ENCODE peak calls at places on chromosomes 4 and X, in ten cellular contexts. S is fibroblast of villous mesenchyme; U is mammary epithelial cell; O is sigmoid colon; X is neural progenitor cell; W is WERI-Rb-1; A is pancreas; H is fibroblast of pulmonary artery; L is CD4-positive, alpha-beta T cell; R is uterus. P is an unnamed sample.

GRCh38 chr4:185396724-185397402 is at the start of gene ANKRD37:
- DNase-seq in S (no peak), U (peak; percentile 76), O (no peak), X (no peak), W (no peak), A (peak; percentile 93), H (peak; percentile 53), L (no peak), R (no peak), P (no peak)

GRCh38 chr4:80321341-80321740 is 14.2 kb upstream of the CFAP299 start:
- DNase-seq in S (no peak), U (no peak), O (no peak), X (no peak), W (no peak), A (no peak), H (no peak), L (no peak), R (no peak), P (no peak)

GRCh38 chr4:145820407-145820806 is 118.2 kb downstream of the ZNF827 start:
- DNase-seq in S (no peak), U (no peak), O (no peak), X (no peak), W (no peak), A (no peak), H (no peak), L (no peak), R (no peak), P (no peak)

GRCh38 chr4:55931833-55932232 is 16.9 kb upstream of the CEP135 start:
- DNase-seq in S (peak; percentile 85), U (no peak), O (no peak), X (no peak), W (no peak), A (no peak), H (peak; percentile 42), L (no peak), R (no peak), P (no peak)

GRCh38 chr4:56907009-56907408 is 691 bp upstream of the REST start:
- DNase-seq in S (no peak), U (no peak), O (no peak), X (peak; percentile 32), W (peak; percentile 16), A (no peak), H (no peak), L (no peak), R (peak; percentile 17), P (peak; percentile 33)

GRCh38 chr4:43619219-43619618 is 726.7 kb downstream of the GRXCR1 start:
- DNase-seq in S (no peak), U (no peak), O (no peak), X (no peak), W (no peak), A (no peak), H (no peak), L (no peak), R (no peak), P (no peak)

GRCh38 chrX:115679460-115679859 is 118.5 kb downstream of the PLS3 start:
- DNase-seq in S (peak; percentile 34), U (peak; percentile 6), O (no peak), X (peak; percentile 54), W (no peak), A (no peak), H (peak; percentile 53), L (no peak), R (no peak), P (no peak)

GRCh38 chr4:4673070-4673469 is 131.2 kb upstream of the STX18 start:
- DNase-seq in S (peak; percentile 81), U (no peak), O (peak; percentile 45), X (peak; percentile 87), W (peak; percentile 74), A (no peak), H (peak; percentile 44), L (no peak), R (peak; percentile 24), P (no peak)

GRCh38 chr4:86329431-86329830 is 30.4 kb downstream of the MAPK10 start:
- DNase-seq in S (no peak), U (no peak), O (no peak), X (no peak), W (no peak), A (no peak), H (no peak), L (no peak), R (no peak), P (no peak)

GRCh38 chrX:107701493-107702121 is 73.3 kb downstream of the PRPS1 start:
- DNase-seq in S (no peak), U (no peak), O (peak; percentile 57), X (no peak), W (no peak), A (no peak), H (no peak), L (no peak), R (peak; percentile 11), P (no peak)

GRCh38 chr4:152633118-152633517 is 46.7 kb downstream of the TMEM154 start:
- DNase-seq in S (no peak), U (peak; percentile 52), O (no peak), X (no peak), W (no peak), A (no peak), H (no peak), L (no peak), R (no peak), P (no peak)

GRCh38 chr4:38385286-38386010 is 278.6 kb upstream of the KLF3 start:
- DNase-seq in S (no peak), U (peak; percentile 14), O (no peak), X (peak; percentile 34), W (no peak), A (no peak), H (no peak), L (no peak), R (no peak), P (no peak)

GRCh38 chr4:56613101-56613862 is 67.8 kb downstream of the HOPX start:
- DNase-seq in S (peak; percentile 69), U (peak; percentile 72), O (no peak), X (no peak), W (no peak), A (no peak), H (peak; percentile 63), L (no peak), R (no peak), P (no peak)

GRCh38 chr4:173492315-173492714 is 37.7 kb downstream of the HAND2 start:
- DNase-seq in S (no peak), U (no peak), O (no peak), X (no peak), W (no peak), A (no peak), H (no peak), L (no peak), R (no peak), P (no peak)

GRCh38 chr4:119039779-119040178 is 95.9 kb upstream of the MYOZ2 start:
- DNase-seq in S (no peak), U (no peak), O (no peak), X (peak; percentile 77), W (no peak), A (no peak), H (no peak), L (no peak), R (no peak), P (no peak)
- TF ChIP-seq CTCF in S (peak; percentile 15), U (peak; percentile 35), O (peak; percentile 19), X (peak; percentile 48), W (peak; percentile 43), A (no peak), H (no peak), L (no peak), R (no peak), P (no peak)

DNA sequence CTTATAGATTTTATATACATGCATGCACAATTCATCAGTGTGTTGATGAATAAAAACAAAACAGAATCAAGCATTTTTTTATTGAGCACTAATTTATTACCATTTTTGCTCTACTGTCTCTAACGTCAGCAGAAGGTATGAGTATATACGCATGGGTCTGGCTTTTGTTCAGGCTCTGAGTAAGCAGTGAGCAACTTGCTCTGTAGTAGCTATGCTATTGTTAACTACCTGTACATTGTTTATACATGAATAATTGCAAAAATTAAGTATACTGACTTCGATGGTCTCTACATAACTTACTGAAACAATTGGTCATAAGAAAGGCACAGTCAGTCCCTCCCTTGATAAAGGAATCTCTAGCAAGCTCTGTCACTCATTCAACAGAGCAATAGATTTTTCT is 122.9 kb downstream of the RS1 start:
- DNase-seq in S (no peak), U (peak; percentile 26), O (no peak), X (no peak), W (no peak), A (no peak), H (no peak), L (no peak), R (no peak), P (no peak)
- TF ChIP-seq CTCF in S (no peak), U (no peak), O (no peak), X (no peak), W (no peak), A (no peak), H (no peak), L (no peak), R (no peak), P (no peak)

DNA sequence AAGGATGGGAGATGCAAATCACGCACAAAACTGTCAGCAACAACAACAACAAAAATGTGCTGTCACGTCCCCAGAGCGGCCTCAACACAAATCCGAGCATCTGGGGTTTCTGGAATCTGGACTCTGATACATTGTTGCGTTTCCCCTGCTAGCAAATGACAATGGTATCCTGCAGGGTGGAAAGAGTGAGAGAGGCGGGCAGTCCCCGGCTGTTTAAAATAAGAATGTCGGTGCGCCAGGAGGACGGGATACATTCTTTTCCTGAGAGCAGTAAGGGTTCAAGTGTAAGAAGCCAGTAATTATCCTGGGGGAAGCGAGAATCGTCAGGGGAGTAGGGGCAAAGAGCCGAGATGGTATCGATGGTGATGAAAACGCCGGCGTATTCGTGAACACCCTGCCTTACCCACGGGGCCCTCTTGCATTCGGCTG is 310.2 kb downstream of the ASMT start:
- DNase-seq in S (no peak), U (no peak), O (no peak), X (peak; percentile 90), W (no peak), A (no peak), H (no peak), L (no peak), R (no peak), P (no peak)
- TF ChIP-seq CTCF in S (no peak), U (no peak), O (no peak), X (no peak), W (no peak), A (no peak), H (no peak), L (no peak), R (no peak), P (no peak)

GRCh38 chr4:3075652-3075981 is 1.1 kb downstream of the HTT start:
- DNase-seq in S (no peak), U (no peak), O (no peak), X (no peak), W (no peak), A (no peak), H (no peak), L (no peak), R (no peak), P (no peak)

GRCh38 chr4:3071811-3072210 is 2.5 kb downstream of the HTT-AS start:
- DNase-seq in S (no peak), U (no peak), O (no peak), X (no peak), W (peak; percentile 81), A (no peak), H (no peak), L (no peak), R (no peak), P (no peak)

GRCh38 chr4:3074846-3075651 is 568 bp downstream of the HTT start:
- DNase-seq in S (peak; percentile 75), U (peak; percentile 65), O (peak; percentile 73), X (peak; percentile 88), W (peak; percentile 91), A (peak; percentile 80), H (peak; percentile 53), L (no peak), R (peak; percentile 54), P (peak; percentile 63)

GRCh38 chr4:3073158-3074077 is 920 bp downstream of the HTT-AS start:
- DNase-seq in S (no peak), U (no peak), O (peak; percentile 74), X (peak; percentile 59), W (peak; percentile 33), A (peak; percentile 80), H (no peak), L (peak; percentile 11), R (no peak), P (no peak)

GRCh38 chr4:3074078-3074845 is at the start of the genes HTT and HTT-AS:
- DNase-seq in S (peak; percentile 95), U (peak; percentile 92), O (peak; percentile 98), X (peak; percentile 97), W (peak; percentile 98), A (peak; percentile 99), H (peak; percentile 95), L (peak; percentile 99), R (peak; percentile 98), P (peak; percentile 99)
- TF ChIP-seq CTCF in S (no peak), U (no peak), O (no peak), X (peak; percentile 19), W (no peak), A (no peak), H (no peak), L (no peak), R (peak; percentile 39), P (no peak)

P was measured in GM20000.